ENCODE peak calls at places on chromosomes 5 and 9, in four cellular contexts. One of them, this sample, is unnamed.

GRCh38 chr5:75568202-75568601 is 43.1 kb upstream of the ANKDD1B start:
- DNase-seq in endothelial cell of umbilical vein: no peak
- DNase-seq in stomach: no peak
- DNase-seq in HCT116: no peak
- DNase-seq in this sample: no peak

GRCh38 chr9:32426278-32426939 is 42.0 kb downstream of the ACO1 start:
- DNase-seq in endothelial cell of umbilical vein: no peak
- DNase-seq in stomach: peak; percentile 68
- DNase-seq in HCT116: no peak
- DNase-seq in this sample: peak; percentile 71

GRCh38 chr5:180343846-180344327 is 9.2 kb downstream of the GFPT2 start:
- DNase-seq in endothelial cell of umbilical vein: no peak
- DNase-seq in stomach: no peak
- DNase-seq in HCT116: no peak
- DNase-seq in this sample: no peak

GRCh38 chr5:171574374-171574773 is 154.9 kb downstream of the FGF18 start:
- DNase-seq in endothelial cell of umbilical vein: no peak
- DNase-seq in stomach: no peak
- DNase-seq in HCT116: no peak
- DNase-seq in this sample: no peak

GRCh38 chr5:74440341-74440740 is 200.2 kb downstream of the ENC1 start:
- DNase-seq in endothelial cell of umbilical vein: no peak
- DNase-seq in stomach: no peak
- DNase-seq in HCT116: no peak
- DNase-seq in this sample: no peak

GRCh38 chr9:112870556-112870955 is 20.1 kb downstream of the SLC46A2 start:
- DNase-seq in endothelial cell of umbilical vein: no peak
- DNase-seq in stomach: no peak
- DNase-seq in HCT116: no peak
- DNase-seq in this sample: no peak

GRCh38 chr9:129863059-129863690 is 27.9 kb downstream of the USP20 start:
- DNase-seq in endothelial cell of umbilical vein: peak; percentile 26
- DNase-seq in stomach: peak; percentile 34
- DNase-seq in HCT116: no peak
- DNase-seq in this sample: no peak

GRCh38 chr5:166992874-166993722 is 1298.3 kb upstream of the WWC1 start:
- DNase-seq in endothelial cell of umbilical vein: no peak
- DNase-seq in stomach: no peak
- DNase-seq in HCT116: no peak
- DNase-seq in this sample: no peak

GRCh38 chr9:131330814-131331600 is 41.5 kb downstream of the PLPP7 start:
- DNase-seq in endothelial cell of umbilical vein: peak; percentile 99
- DNase-seq in stomach: no peak
- DNase-seq in HCT116: no peak
- DNase-seq in this sample: no peak

GRCh38 chr9:111743275-111743674 is 51.5 kb downstream of the SHOC1 start:
- DNase-seq in endothelial cell of umbilical vein: peak; percentile 21
- DNase-seq in stomach: no peak
- DNase-seq in HCT116: peak; percentile 87
- DNase-seq in this sample: no peak

GRCh38 chr5:133247881-133248642 is 196.2 kb downstream of the HSPA4 start:
- DNase-seq in endothelial cell of umbilical vein: peak; percentile 87
- DNase-seq in stomach: no peak
- DNase-seq in HCT116: peak; percentile 60
- DNase-seq in this sample: peak; percentile 51

GRCh38 chr9:110217656-110218099 is 9.7 kb upstream of the C9orf152 start:
- DNase-seq in endothelial cell of umbilical vein: peak; percentile 65
- DNase-seq in stomach: no peak
- DNase-seq in HCT116: peak; percentile 48
- DNase-seq in this sample: peak; percentile 33

GRCh38 chr9:16105576-16105975 is 552.7 kb downstream of the CCDC171 start:
- DNase-seq in endothelial cell of umbilical vein: no peak
- DNase-seq in stomach: no peak
- DNase-seq in HCT116: no peak
- DNase-seq in this sample: no peak

GRCh38 chr5:137733922-137734695 is 1.8 kb downstream of the KLHL3 start:
- DNase-seq in endothelial cell of umbilical vein: peak; percentile 76
- DNase-seq in stomach: no peak
- DNase-seq in HCT116: no peak
- DNase-seq in this sample: no peak

GRCh38 chr9:27303219-27303618 is 6.3 kb upstream of the EQTN start:
- DNase-seq in endothelial cell of umbilical vein: no peak
- DNase-seq in stomach: no peak
- DNase-seq in HCT116: no peak
- DNase-seq in this sample: peak; percentile 16

GRCh38 chr5:15835514-15835913 is 335.5 kb downstream of the FBXL7 start:
- DNase-seq in endothelial cell of umbilical vein: no peak
- DNase-seq in stomach: no peak
- DNase-seq in HCT116: no peak
- DNase-seq in this sample: no peak

GRCh38 chr9:94085062-94085639 is 887 bp downstream of the PTPDC1 start:
- DNase-seq in endothelial cell of umbilical vein: no peak
- DNase-seq in stomach: no peak
- DNase-seq in HCT116: peak; percentile 82
- DNase-seq in this sample: no peak

GRCh38 chr5:68424799-68425537 is 209.4 kb downstream of the PIK3R1 start:
- DNase-seq in endothelial cell of umbilical vein: peak; percentile 20
- DNase-seq in stomach: no peak
- DNase-seq in HCT116: peak; percentile 13
- DNase-seq in this sample: no peak

GRCh38 chr5:149621415-149622098 is 40.3 kb downstream of the ARHGEF37 start:
- DNase-seq in endothelial cell of umbilical vein: no peak
- DNase-seq in stomach: no peak
- DNase-seq in HCT116: no peak
- DNase-seq in this sample: no peak

GRCh38 chr9:135075234-135076142 is 12.0 kb upstream of the OLFM1 start:
- DNase-seq in endothelial cell of umbilical vein: no peak
- DNase-seq in stomach: peak; percentile 29
- DNase-seq in HCT116: no peak
- DNase-seq in this sample: peak; percentile 40

GRCh38 chr9:129583308-129584038 is 37.4 kb downstream of the C9orf50 start:
- DNase-seq in endothelial cell of umbilical vein: no peak
- DNase-seq in stomach: no peak
- DNase-seq in HCT116: no peak
- DNase-seq in this sample: no peak

GRCh38 chr5:125592856-125593255 is 830.4 kb upstream of the GRAMD2B start:
- DNase-seq in endothelial cell of umbilical vein: no peak
- DNase-seq in stomach: no peak
- DNase-seq in HCT116: no peak
- DNase-seq in this sample: no peak

GRCh38 chr9:92740015-92740408 is 24.6 kb downstream of the BICD2 start:
- DNase-seq in endothelial cell of umbilical vein: peak; percentile 69
- DNase-seq in stomach: no peak
- DNase-seq in HCT116: no peak
- DNase-seq in this sample: no peak

GRCh38 chr9:116767219-116767618 is 80.1 kb downstream of the TRIM32 start:
- DNase-seq in endothelial cell of umbilical vein: no peak
- DNase-seq in stomach: no peak
- DNase-seq in HCT116: no peak
- DNase-seq in this sample: no peak

GRCh38 chr5:80711938-80712337 is 57.2 kb upstream of the DHFR start:
- DNase-seq in endothelial cell of umbilical vein: no peak
- DNase-seq in stomach: no peak
- DNase-seq in HCT116: peak; percentile 19
- DNase-seq in this sample: no peak

GRCh38 chr5:133603711-133604110 is 8.6 kb downstream of the FSTL4 start:
- DNase-seq in endothelial cell of umbilical vein: no peak
- DNase-seq in stomach: no peak
- DNase-seq in HCT116: no peak
- DNase-seq in this sample: no peak

GRCh38 chr5:57940879-57941278 is 458.3 kb upstream of the ACTBL2 start:
- DNase-seq in endothelial cell of umbilical vein: no peak
- DNase-seq in stomach: no peak
- DNase-seq in HCT116: no peak
- DNase-seq in this sample: no peak

GRCh38 chr9:85742630-85742928 is 825 bp upstream of the AGTPBP1 start:
- DNase-seq in endothelial cell of umbilical vein: no peak
- DNase-seq in stomach: no peak
- DNase-seq in HCT116: no peak
- DNase-seq in this sample: no peak

GRCh38 chr9:85744481-85744880 is 2.7 kb upstream of the AGTPBP1 start:
- DNase-seq in endothelial cell of umbilical vein: no peak
- DNase-seq in stomach: no peak
- DNase-seq in HCT116: no peak
- DNase-seq in this sample: no peak

GRCh38 chr9:85745203-85745602 is 3.4 kb upstream of the AGTPBP1 start:
- DNase-seq in endothelial cell of umbilical vein: no peak
- DNase-seq in stomach: no peak
- DNase-seq in HCT116: no peak
- DNase-seq in this sample: no peak

GRCh38 chr9:85741875-85742629 is at the start of gene AGTPBP1:
- DNase-seq in endothelial cell of umbilical vein: peak; percentile 90
- DNase-seq in stomach: peak; percentile 98
- DNase-seq in HCT116: peak; percentile 77
- DNase-seq in this sample: peak; percentile 97

DNA sequence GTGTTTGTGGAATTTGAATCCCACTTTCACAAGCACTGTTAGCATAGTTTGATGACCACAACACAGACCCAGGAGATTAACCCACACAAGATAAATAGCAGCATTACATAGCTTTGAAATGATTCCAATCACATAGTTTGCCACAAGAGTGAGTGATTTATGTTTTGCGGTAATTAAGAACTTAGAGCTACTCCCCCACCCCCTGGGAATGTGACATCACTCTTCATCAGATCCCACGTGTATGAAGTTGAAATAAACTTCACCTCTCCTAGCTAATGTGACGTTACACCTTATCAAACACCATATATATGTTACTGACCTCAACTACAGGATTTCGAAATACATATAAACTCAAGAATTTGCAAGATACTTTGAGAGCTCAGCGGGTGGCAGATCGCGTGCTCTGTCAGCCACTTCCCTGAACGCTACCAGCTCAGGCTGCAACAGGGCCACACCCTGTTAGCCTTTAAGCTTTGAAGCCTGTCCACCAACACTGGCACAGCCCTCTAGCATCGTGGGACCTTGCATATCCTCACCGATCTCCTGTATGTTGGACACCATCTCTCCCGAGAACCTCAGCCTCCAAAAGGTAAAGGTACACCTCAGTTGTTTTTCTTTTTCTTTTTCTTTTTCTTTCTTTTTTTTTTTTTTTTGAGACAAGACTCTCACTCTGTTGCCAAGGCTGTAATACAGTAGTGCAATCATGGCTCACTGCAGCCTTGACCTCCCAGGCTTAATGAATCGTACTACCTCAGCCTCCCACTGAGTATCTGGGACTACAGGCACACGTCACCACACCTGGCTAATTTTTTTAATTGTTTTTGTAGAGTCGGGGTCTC is 1.8 kb upstream of the AGTPBP1 start:
- DNase-seq in endothelial cell of umbilical vein: no peak
- DNase-seq in stomach: peak; percentile 34
- DNase-seq in HCT116: peak; percentile 75
- DNase-seq in this sample: no peak
- H3K4me3 ChIP-seq in endothelial cell of umbilical vein: no peak overlapping the region
- H3K4me3 ChIP-seq in stomach: no peak overlapping the region
- H3K4me3 ChIP-seq in HCT116: peak overlapping the region; percentile 45
- H3K4me3 ChIP-seq in this sample: no peak overlapping the region

GRCh38 chr9:4113711-4114110 is 186.2 kb downstream of the GLIS3 start:
- DNase-seq in endothelial cell of umbilical vein: no peak
- DNase-seq in stomach: no peak
- DNase-seq in HCT116: no peak
- DNase-seq in this sample: no peak

GRCh38 chr9:4106744-4107143 is 193.1 kb downstream of the GLIS3 start:
- DNase-seq in endothelial cell of umbilical vein: no peak
- DNase-seq in stomach: no peak
- DNase-seq in HCT116: no peak
- DNase-seq in this sample: no peak

GRCh38 chr9:4108708-4109444 is 191.0 kb downstream of the GLIS3 start:
- DNase-seq in endothelial cell of umbilical vein: no peak
- DNase-seq in stomach: no peak
- DNase-seq in HCT116: no peak
- DNase-seq in this sample: no peak

GRCh38 chr9:4111233-4112000 is 188.5 kb downstream of the GLIS3 start:
- DNase-seq in endothelial cell of umbilical vein: no peak
- DNase-seq in stomach: no peak
- DNase-seq in HCT116: no peak
- DNase-seq in this sample: no peak

GRCh38 chr9:4110562-4110961 is 189.3 kb downstream of the GLIS3 start:
- DNase-seq in endothelial cell of umbilical vein: no peak
- DNase-seq in stomach: no peak
- DNase-seq in HCT116: no peak
- DNase-seq in this sample: no peak
- H3K4me1 ChIP-seq in endothelial cell of umbilical vein: no peaks in the 10 kb centered on the region
- H3K4me1 ChIP-seq in stomach: peaks cover 23% of the 10 kb centered on the region
- H3K4me1 ChIP-seq in HCT116: peaks cover 4% of the 10 kb centered on the region
- H3K4me1 ChIP-seq in this sample: peaks cover 43% of the 10 kb centered on the region

GRCh38 chr5:131274341-131275063 is 10.6 kb downstream of the CDC42SE2 start:
- DNase-seq in endothelial cell of umbilical vein: no peak
- DNase-seq in stomach: no peak
- DNase-seq in HCT116: no peak
- DNase-seq in this sample: no peak

GRCh38 chr5:131275996-131276535 is 12.2 kb downstream of the CDC42SE2 start:
- DNase-seq in endothelial cell of umbilical vein: no peak
- DNase-seq in stomach: no peak
- DNase-seq in HCT116: no peak
- DNase-seq in this sample: no peak

GRCh38 chr5:131268758-131269370 is 5.0 kb downstream of the CDC42SE2 start:
- DNase-seq in endothelial cell of umbilical vein: no peak
- DNase-seq in stomach: no peak
- DNase-seq in HCT116: no peak
- DNase-seq in this sample: no peak

GRCh38 chr5:131270809-131271208 is 7.0 kb downstream of the CDC42SE2 start:
- DNase-seq in endothelial cell of umbilical vein: no peak
- DNase-seq in stomach: no peak
- DNase-seq in HCT116: no peak
- DNase-seq in this sample: no peak

DNA sequence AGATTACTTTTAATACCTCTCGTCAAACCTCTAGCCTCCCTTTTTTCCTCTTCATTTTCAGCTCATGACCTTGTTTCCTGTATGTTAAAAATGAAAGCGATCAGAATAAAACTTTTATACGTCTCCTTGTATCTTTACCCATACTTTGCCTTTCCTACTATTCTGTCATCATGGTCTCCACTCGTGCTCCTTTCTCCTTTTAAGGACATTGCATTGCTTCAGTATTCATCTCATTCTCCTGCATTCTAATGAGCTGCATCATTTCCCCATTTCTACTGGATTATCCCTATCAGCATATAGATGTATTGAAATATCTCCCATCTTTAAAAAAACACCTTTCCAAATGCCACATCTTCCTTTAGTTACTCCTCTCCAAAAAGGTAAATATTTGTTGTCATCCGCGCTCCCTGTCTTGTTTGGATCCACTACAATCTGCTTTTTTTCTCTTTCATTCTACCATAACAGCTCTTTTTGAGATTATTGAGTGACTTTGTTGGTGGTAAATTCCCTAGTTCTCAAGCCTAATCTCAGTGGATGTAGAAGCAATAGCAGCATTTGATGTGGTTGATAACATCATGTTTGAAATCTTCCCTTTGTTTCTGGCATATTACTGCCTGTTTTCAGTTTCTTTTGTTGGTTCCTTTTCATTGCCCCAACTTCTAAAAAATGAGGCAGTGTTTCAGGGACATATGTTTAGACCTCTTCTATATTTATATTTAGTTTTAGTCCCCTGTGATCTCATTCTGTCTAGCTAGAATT is 8.7 kb downstream of the CDC42SE2 start:
- DNase-seq in endothelial cell of umbilical vein: no peak
- DNase-seq in stomach: no peak
- DNase-seq in HCT116: no peak
- DNase-seq in this sample: no peak
- H3K27ac ChIP-seq in endothelial cell of umbilical vein: no peak overlapping the region
- H3K27ac ChIP-seq in stomach: no peak overlapping the region
- H3K27ac ChIP-seq in HCT116: no peak overlapping the region
- H3K27ac ChIP-seq in this sample: no peak overlapping the region

GRCh38 chr9:91159664-91160121 is 202.0 kb downstream of the AUH start:
- DNase-seq in endothelial cell of umbilical vein: no peak
- DNase-seq in stomach: peak; percentile 41
- DNase-seq in HCT116: no peak
- DNase-seq in this sample: peak; percentile 27
- H3K4me3 ChIP-seq in endothelial cell of umbilical vein: no peak overlapping the region
- H3K4me3 ChIP-seq in stomach: peak overlapping the region; percentile 6
- H3K4me3 ChIP-seq in HCT116: no peak overlapping the region
- H3K4me3 ChIP-seq in this sample: no peak overlapping the region

This sample was measured in body of pancreas.